ENCODE peak calls at places on chromosomes 16 and 17, in five cellular contexts. O is cardiac muscle cell, J is lower lobe of right lung, L is endothelial cell, C is progenitor cell of endocrine pancreas. W is an unnamed sample.
A peak's percentile ranks its signal among the peaks of the same experiment; 100 is the strongest.

GRCh38 chr17:75393523-75394331 is 11.8 kb downstream of the GRB2 start:
- DNase-seq in O (peak; percentile 99), J (peak; percentile 99), L (peak; percentile 94), C (peak; percentile 96), W (peak; percentile 92)

GRCh38 chr16:49158029-49158642 is 123.5 kb downstream of the CBLN1 start:
- DNase-seq in O (peak; percentile 88), J (no peak), L (peak; percentile 58), C (peak; percentile 56), W (no peak)

GRCh38 chr17:72535779-72536178 is 415.0 kb downstream of the SOX9 start:
- DNase-seq in O (no peak), J (no peak), L (no peak), C (no peak), W (no peak)

GRCh38 chr16:5228369-5228768 is 130.8 kb upstream of the EEF2KMT start:
- DNase-seq in O (peak; percentile 52), J (no peak), L (peak; percentile 18), C (peak; percentile 14), W (no peak)

GRCh38 chr17:15269087-15269486 is 4.0 kb upstream of the PMP22 start:
- DNase-seq in O (no peak), J (no peak), L (no peak), C (no peak), W (no peak)

GRCh38 chr17:37744961-37745800 is at the start of gene HNF1B:
- DNase-seq in O (no peak), J (peak; percentile 59), L (no peak), C (peak; percentile 58), W (no peak)

GRCh38 chr17:61507667-61508066 is 55.4 kb downstream of the TBX4 start:
- DNase-seq in O (no peak), J (no peak), L (no peak), C (no peak), W (no peak)

GRCh38 chr17:2239882-2240430 is 63.6 kb downstream of the SMG6 start:
- DNase-seq in O (no peak), J (no peak), L (no peak), C (no peak), W (no peak)

GRCh38 chr17:42132941-42133340 is 10.3 kb downstream of the HSPB9 start:
- DNase-seq in O (no peak), J (peak; percentile 86), L (no peak), C (no peak), W (peak; percentile 75)

GRCh38 chr16:24748242-24748641 is 18.8 kb downstream of the TNRC6A start:
- DNase-seq in O (no peak), J (no peak), L (no peak), C (no peak), W (peak; percentile 39)

GRCh38 chr16:22023505-22023904 is 15.6 kb downstream of the MOSMO start:
- DNase-seq in O (no peak), J (no peak), L (no peak), C (no peak), W (no peak)

GRCh38 chr17:63523256-63523869 is at the start of gene KCNH6:
- DNase-seq in O (no peak), J (no peak), L (no peak), C (no peak), W (no peak)

GRCh38 chr17:72175787-72176515 is 55.1 kb downstream of the SOX9 start:
- DNase-seq in O (no peak), J (no peak), L (no peak), C (no peak), W (no peak)

GRCh38 chr16:86363057-86363490 is 147.3 kb upstream of the FOXF1 start:
- DNase-seq in O (peak; percentile 64), J (no peak), L (no peak), C (no peak), W (no peak)

GRCh38 chr17:28227278-28228108 is 91.5 kb upstream of the TMEM97 start:
- DNase-seq in O (peak; percentile 84), J (peak; percentile 87), L (peak; percentile 79), C (peak; percentile 80), W (peak; percentile 84)

GRCh38 chr16:86198201-86199118 is 299.5 kb downstream of the IRF8 start:
- DNase-seq in O (no peak), J (no peak), L (no peak), C (no peak), W (no peak)

GRCh38 chr17:19386974-19387920 is at the start of gene MFAP4:
- DNase-seq in O (peak; percentile 58), J (no peak), L (no peak), C (no peak), W (peak; percentile 73)

GRCh38 chr17:69471406-69471805 is 56.9 kb downstream of the MAP2K6 start:
- DNase-seq in O (no peak), J (no peak), L (no peak), C (no peak), W (no peak)

GRCh38 chr17:77212081-77212832 is 71.5 kb downstream of the SEC14L1 start:
- DNase-seq in O (no peak), J (no peak), L (no peak), C (no peak), W (no peak)

DNA sequence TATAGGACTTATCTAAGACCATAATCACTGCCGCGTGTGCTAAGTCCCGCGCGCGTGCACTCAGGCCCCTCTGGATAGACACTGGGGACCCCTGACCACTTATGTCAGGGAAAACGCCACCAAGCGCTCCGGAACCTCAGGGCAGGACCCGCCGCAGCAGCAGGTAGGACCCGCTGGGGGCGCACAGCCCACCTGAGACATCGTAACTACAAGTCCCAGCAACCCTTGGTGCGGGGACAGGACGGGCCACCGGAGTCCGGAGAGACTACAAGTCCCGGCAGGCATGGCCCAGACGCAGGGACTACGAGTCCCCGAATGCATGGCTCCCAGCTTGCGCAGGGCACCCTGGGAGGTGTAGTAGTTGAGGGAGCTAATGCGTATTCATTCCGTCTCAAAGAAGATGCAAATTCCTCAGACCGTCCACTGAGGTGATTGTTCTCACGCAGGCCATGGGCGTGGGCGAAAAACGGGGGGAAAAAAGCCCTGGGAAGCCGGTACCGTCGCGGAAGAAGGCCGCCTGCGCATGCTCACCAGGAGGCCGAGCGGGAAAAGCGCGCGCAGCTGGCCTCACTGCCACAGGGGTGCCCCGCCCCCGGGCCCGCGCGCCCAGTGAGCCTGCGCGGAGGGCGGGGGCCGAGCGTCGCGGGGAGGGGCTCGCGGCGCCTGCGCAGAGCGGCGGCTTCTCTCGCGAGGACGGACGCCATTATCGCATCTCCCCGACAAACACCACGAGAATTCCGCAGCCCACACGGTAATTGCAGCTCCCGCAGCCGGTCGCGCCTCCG is at the start of gene BANP:
- DNase-seq in O (peak; percentile 99), J (peak; percentile 99), L (peak; percentile 94), C (peak; percentile 93), W (peak; percentile 99)
- TF ChIP-seq CTCF in O (peak; percentile 36), J (peak; percentile 61), L (peak; percentile 56), C (peak; percentile 74), W (peak; percentile 15)

GRCh38 chr17:32445075-32445427 is 741 bp downstream of the PSMD11 start:
- DNase-seq in O (peak; percentile 50), J (no peak), L (no peak), C (no peak), W (no peak)
- TF ChIP-seq CTCF in O (no peak), J (no peak), L (no peak), C (no peak), W (no peak)

DNA sequence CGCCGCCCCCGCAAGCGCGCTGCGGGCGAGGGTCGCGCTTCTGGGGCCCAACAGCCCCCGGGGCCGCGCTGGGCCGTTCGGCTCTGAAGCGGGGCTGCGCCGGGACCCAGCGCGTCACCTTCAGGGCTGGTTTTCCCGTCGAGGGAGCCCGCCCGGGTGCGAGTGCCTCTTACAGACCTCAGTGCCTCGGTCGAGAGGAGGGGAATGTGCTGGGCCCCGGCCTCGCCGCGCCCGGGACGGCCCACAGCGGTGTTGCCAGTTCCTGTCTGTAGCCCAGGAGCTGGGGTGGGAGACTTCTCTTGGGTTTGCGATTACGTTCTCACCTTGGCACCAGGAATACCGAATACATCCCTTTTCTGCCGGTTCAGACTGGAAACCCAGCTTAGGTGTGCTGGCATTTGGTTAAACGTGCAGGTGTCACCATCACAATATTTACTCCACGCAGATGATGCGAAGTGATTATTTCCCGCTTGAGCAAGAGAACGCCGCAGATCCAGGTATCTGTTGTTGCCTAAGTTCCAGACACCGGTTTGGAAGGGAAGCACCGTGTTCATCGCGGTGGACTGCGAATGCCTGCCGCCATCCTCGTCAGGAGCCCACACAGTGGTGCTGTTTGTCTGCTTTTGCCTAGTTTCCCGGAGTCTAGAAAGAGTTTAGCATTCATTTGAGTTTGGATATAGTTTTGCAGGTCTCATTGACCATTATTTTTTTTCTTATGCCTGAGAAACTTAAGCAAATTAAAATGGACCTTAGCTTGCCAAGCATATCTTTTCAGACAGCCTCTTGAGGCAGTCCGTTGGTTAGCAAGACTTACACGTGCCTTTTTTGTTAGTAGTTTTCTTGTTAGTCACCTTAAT is 915 bp downstream of the MAP1LC3B start:
- DNase-seq in O (peak; percentile 65), J (peak; percentile 78), L (peak; percentile 53), C (peak; percentile 28), W (peak; percentile 55)
- TF ChIP-seq CTCF in O (peak; percentile 35), J (peak; percentile 34), L (no peak), C (peak; percentile 14), W (no peak)

DNA sequence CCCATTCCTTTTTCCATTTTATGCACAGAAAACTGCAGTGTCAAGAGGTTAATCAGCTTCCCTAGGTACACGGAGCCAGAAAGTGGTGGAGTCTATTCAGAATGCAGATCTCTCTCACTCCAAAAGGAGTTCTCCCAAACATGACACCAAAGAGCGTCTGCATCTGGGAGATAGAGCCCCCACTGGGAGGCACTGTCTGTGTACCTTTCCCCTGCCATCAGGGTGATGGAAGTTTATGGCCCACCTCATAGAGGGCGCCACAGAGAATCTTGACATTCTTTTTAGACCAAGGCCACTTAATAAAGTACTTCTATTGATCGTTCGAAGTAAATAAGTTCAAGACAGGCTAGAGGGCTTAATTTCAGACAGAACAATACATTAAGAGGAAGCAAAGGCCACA is 493.7 kb upstream of the ERCC4 start:
- DNase-seq in O (no peak), J (no peak), L (no peak), C (no peak), W (no peak)
- TF ChIP-seq CTCF in O (no peak), J (no peak), L (no peak), C (no peak), W (no peak)

GRCh38 chr16:1452530-1452929 is 8.2 kb upstream of the CCDC154 start:
- DNase-seq in O (no peak), J (no peak), L (no peak), C (no peak), W (no peak)
- TF ChIP-seq CTCF in O (no peak), J (no peak), L (no peak), C (no peak), W (no peak)

GRCh38 chr17:45006927-45007461 is 38.9 kb upstream of the C1QL1 start:
- DNase-seq in O (no peak), J (no peak), L (no peak), C (no peak), W (no peak)
- TF ChIP-seq CTCF in O (no peak), J (no peak), L (no peak), C (no peak), W (no peak)

GRCh38 chr16:17770104-17770503 is 299.3 kb upstream of the XYLT1 start:
- DNase-seq in O (no peak), J (no peak), L (no peak), C (no peak), W (no peak)
- TF ChIP-seq CTCF in O (no peak), J (no peak), L (no peak), C (no peak), W (no peak)

GRCh38 chr16:68844211-68844564 is 857 bp downstream of the TANGO6 start:
- DNase-seq in O (no peak), J (no peak), L (no peak), C (no peak), W (no peak)

GRCh38 chr16:68848786-68849185 is 5.5 kb downstream of the TANGO6 start:
- DNase-seq in O (no peak), J (no peak), L (no peak), C (no peak), W (no peak)

GRCh38 chr16:68839831-68840230 is 3.5 kb upstream of the TANGO6 start:
- DNase-seq in O (no peak), J (no peak), L (no peak), C (no peak), W (no peak)

GRCh38 chr16:68843482-68844210 is at the start of gene TANGO6:
- DNase-seq in O (peak; percentile 91), J (peak; percentile 91), L (peak; percentile 78), C (peak; percentile 73), W (peak; percentile 69)
- TF ChIP-seq CTCF in O (peak; percentile 36), J (peak; percentile 15), L (no peak), C (peak; percentile 60), W (no peak)

W was measured in breast epithelium.